ENCODE peak calls at places on chromosomes 11 and 22, in ten cellular contexts. One of them, this sample, is unnamed.

GRCh38 chr11:12223771-12224536 is 113.6 kb downstream of the MICAL2 start:
- DNase-seq in IMR-90: peak; percentile 27
- DNase-seq in heart right ventricle: no peak
- DNase-seq in A549: no peak
- DNase-seq in dorsolateral prefrontal cortex: no peak
- DNase-seq in cardiac muscle cell: no peak
- DNase-seq in dermis microvascular lymphatic vessel endothelial cell: no peak
- DNase-seq in anterior cingulate cortex: no peak
- DNase-seq in activated CD4-positive, CD25-positive, alpha-beta regulatory T cell: no peak
- DNase-seq in GM03348: no peak
- DNase-seq in this sample: peak; percentile 84

GRCh38 chr11:63871962-63872832 is 33.3 kb downstream of the MARK2 start:
- DNase-seq in IMR-90: peak; percentile 93
- DNase-seq in heart right ventricle: peak; percentile 55
- DNase-seq in A549: peak; percentile 71
- DNase-seq in dorsolateral prefrontal cortex: peak; percentile 70
- DNase-seq in cardiac muscle cell: peak; percentile 93
- DNase-seq in dermis microvascular lymphatic vessel endothelial cell: peak; percentile 78
- DNase-seq in anterior cingulate cortex: no peak
- DNase-seq in activated CD4-positive, CD25-positive, alpha-beta regulatory T cell: no peak
- DNase-seq in GM03348: peak; percentile 92
- DNase-seq in this sample: peak; percentile 88

GRCh38 chr11:118265954-118266353 is 1.9 kb upstream of the MPZL2 start:
- DNase-seq in IMR-90: no peak
- DNase-seq in heart right ventricle: peak; percentile 18
- DNase-seq in A549: no peak
- DNase-seq in dorsolateral prefrontal cortex: no peak
- DNase-seq in cardiac muscle cell: no peak
- DNase-seq in dermis microvascular lymphatic vessel endothelial cell: no peak
- DNase-seq in anterior cingulate cortex: no peak
- DNase-seq in activated CD4-positive, CD25-positive, alpha-beta regulatory T cell: no peak
- DNase-seq in GM03348: no peak
- DNase-seq in this sample: no peak

GRCh38 chr11:110432713-110433392 is 3.1 kb downstream of the FDX1 start:
- DNase-seq in IMR-90: peak; percentile 60
- DNase-seq in heart right ventricle: no peak
- DNase-seq in A549: no peak
- DNase-seq in dorsolateral prefrontal cortex: no peak
- DNase-seq in cardiac muscle cell: no peak
- DNase-seq in dermis microvascular lymphatic vessel endothelial cell: no peak
- DNase-seq in anterior cingulate cortex: no peak
- DNase-seq in activated CD4-positive, CD25-positive, alpha-beta regulatory T cell: no peak
- DNase-seq in GM03348: no peak
- DNase-seq in this sample: no peak

GRCh38 chr11:102831128-102831708 is 12.2 kb downstream of the MMP3 start:
- DNase-seq in IMR-90: peak; percentile 23
- DNase-seq in heart right ventricle: peak; percentile 23
- DNase-seq in A549: no peak
- DNase-seq in dorsolateral prefrontal cortex: no peak
- DNase-seq in cardiac muscle cell: peak; percentile 20
- DNase-seq in dermis microvascular lymphatic vessel endothelial cell: no peak
- DNase-seq in anterior cingulate cortex: no peak
- DNase-seq in activated CD4-positive, CD25-positive, alpha-beta regulatory T cell: no peak
- DNase-seq in GM03348: peak; percentile 79
- DNase-seq in this sample: no peak

GRCh38 chr11:102577723-102578122 is 47.2 kb upstream of the MMP7 start:
- DNase-seq in IMR-90: no peak
- DNase-seq in heart right ventricle: no peak
- DNase-seq in A549: no peak
- DNase-seq in dorsolateral prefrontal cortex: no peak
- DNase-seq in cardiac muscle cell: no peak
- DNase-seq in dermis microvascular lymphatic vessel endothelial cell: no peak
- DNase-seq in anterior cingulate cortex: no peak
- DNase-seq in activated CD4-positive, CD25-positive, alpha-beta regulatory T cell: no peak
- DNase-seq in GM03348: no peak
- DNase-seq in this sample: no peak

GRCh38 chr11:13160745-13161144 is 116.8 kb upstream of the BMAL1 start:
- DNase-seq in IMR-90: no peak
- DNase-seq in heart right ventricle: no peak
- DNase-seq in A549: no peak
- DNase-seq in dorsolateral prefrontal cortex: no peak
- DNase-seq in cardiac muscle cell: no peak
- DNase-seq in dermis microvascular lymphatic vessel endothelial cell: no peak
- DNase-seq in anterior cingulate cortex: no peak
- DNase-seq in activated CD4-positive, CD25-positive, alpha-beta regulatory T cell: no peak
- DNase-seq in GM03348: no peak
- DNase-seq in this sample: no peak

GRCh38 chr11:47369676-47370075 is 8.7 kb downstream of the SPI1 start:
- DNase-seq in IMR-90: no peak
- DNase-seq in heart right ventricle: no peak
- DNase-seq in A549: no peak
- DNase-seq in dorsolateral prefrontal cortex: no peak
- DNase-seq in cardiac muscle cell: no peak
- DNase-seq in dermis microvascular lymphatic vessel endothelial cell: no peak
- DNase-seq in anterior cingulate cortex: no peak
- DNase-seq in activated CD4-positive, CD25-positive, alpha-beta regulatory T cell: no peak
- DNase-seq in GM03348: no peak
- DNase-seq in this sample: no peak

GRCh38 chr11:125494987-125495725 is 909 bp downstream of the FEZ1 start:
- DNase-seq in IMR-90: peak; percentile 31
- DNase-seq in heart right ventricle: peak; percentile 37
- DNase-seq in A549: peak; percentile 8
- DNase-seq in dorsolateral prefrontal cortex: peak; percentile 56
- DNase-seq in cardiac muscle cell: peak; percentile 59
- DNase-seq in dermis microvascular lymphatic vessel endothelial cell: no peak
- DNase-seq in anterior cingulate cortex: no peak
- DNase-seq in activated CD4-positive, CD25-positive, alpha-beta regulatory T cell: no peak
- DNase-seq in GM03348: peak; percentile 71
- DNase-seq in this sample: no peak

GRCh38 chr11:119207300-119207570 is 1.1 kb downstream of the CBL start:
- DNase-seq in IMR-90: no peak
- DNase-seq in heart right ventricle: no peak
- DNase-seq in A549: no peak
- DNase-seq in dorsolateral prefrontal cortex: no peak
- DNase-seq in cardiac muscle cell: no peak
- DNase-seq in dermis microvascular lymphatic vessel endothelial cell: no peak
- DNase-seq in anterior cingulate cortex: no peak
- DNase-seq in activated CD4-positive, CD25-positive, alpha-beta regulatory T cell: no peak
- DNase-seq in GM03348: peak; percentile 45
- DNase-seq in this sample: no peak

GRCh38 chr22:49632199-49633009 is 195.3 kb downstream of the BRD1 start:
- DNase-seq in IMR-90: peak; percentile 28
- DNase-seq in heart right ventricle: peak; percentile 68
- DNase-seq in A549: peak; percentile 67
- DNase-seq in dorsolateral prefrontal cortex: peak; percentile 67
- DNase-seq in cardiac muscle cell: peak; percentile 83
- DNase-seq in dermis microvascular lymphatic vessel endothelial cell: peak; percentile 12
- DNase-seq in anterior cingulate cortex: peak; percentile 12
- DNase-seq in activated CD4-positive, CD25-positive, alpha-beta regulatory T cell: no peak
- DNase-seq in GM03348: peak; percentile 94
- DNase-seq in this sample: peak; percentile 63

GRCh38 chr11:78783846-78784245 is 209.2 kb upstream of the NARS2 start:
- DNase-seq in IMR-90: no peak
- DNase-seq in heart right ventricle: no peak
- DNase-seq in A549: no peak
- DNase-seq in dorsolateral prefrontal cortex: no peak
- DNase-seq in cardiac muscle cell: no peak
- DNase-seq in dermis microvascular lymphatic vessel endothelial cell: no peak
- DNase-seq in anterior cingulate cortex: no peak
- DNase-seq in activated CD4-positive, CD25-positive, alpha-beta regulatory T cell: no peak
- DNase-seq in GM03348: no peak
- DNase-seq in this sample: no peak

GRCh38 chr22:48331266-48331665 is 1496.4 kb downstream of the BRD1 start:
- DNase-seq in IMR-90: no peak
- DNase-seq in heart right ventricle: no peak
- DNase-seq in A549: no peak
- DNase-seq in dorsolateral prefrontal cortex: no peak
- DNase-seq in cardiac muscle cell: no peak
- DNase-seq in dermis microvascular lymphatic vessel endothelial cell: no peak
- DNase-seq in anterior cingulate cortex: no peak
- DNase-seq in activated CD4-positive, CD25-positive, alpha-beta regulatory T cell: no peak
- DNase-seq in GM03348: no peak
- DNase-seq in this sample: no peak

GRCh38 chr11:46377266-46377665 is 4.2 kb upstream of the MDK start:
- DNase-seq in IMR-90: no peak
- DNase-seq in heart right ventricle: no peak
- DNase-seq in A549: no peak
- DNase-seq in dorsolateral prefrontal cortex: no peak
- DNase-seq in cardiac muscle cell: no peak
- DNase-seq in dermis microvascular lymphatic vessel endothelial cell: no peak
- DNase-seq in anterior cingulate cortex: no peak
- DNase-seq in activated CD4-positive, CD25-positive, alpha-beta regulatory T cell: no peak
- DNase-seq in GM03348: no peak
- DNase-seq in this sample: no peak

GRCh38 chr22:50406416-50407170 is 63.5 kb downstream of the PPP6R2 start:
- DNase-seq in IMR-90: no peak
- DNase-seq in heart right ventricle: no peak
- DNase-seq in A549: no peak
- DNase-seq in dorsolateral prefrontal cortex: peak; percentile 37
- DNase-seq in cardiac muscle cell: no peak
- DNase-seq in dermis microvascular lymphatic vessel endothelial cell: no peak
- DNase-seq in anterior cingulate cortex: no peak
- DNase-seq in activated CD4-positive, CD25-positive, alpha-beta regulatory T cell: no peak
- DNase-seq in GM03348: no peak
- DNase-seq in this sample: no peak

GRCh38 chr22:38267086-38267485 is 5.7 kb downstream of the TMEM184B start:
- DNase-seq in IMR-90: peak; percentile 31
- DNase-seq in heart right ventricle: peak; percentile 42
- DNase-seq in A549: no peak
- DNase-seq in dorsolateral prefrontal cortex: no peak
- DNase-seq in cardiac muscle cell: no peak
- DNase-seq in dermis microvascular lymphatic vessel endothelial cell: peak; percentile 51
- DNase-seq in anterior cingulate cortex: no peak
- DNase-seq in activated CD4-positive, CD25-positive, alpha-beta regulatory T cell: no peak
- DNase-seq in GM03348: peak; percentile 48
- DNase-seq in this sample: no peak

GRCh38 chr11:125588505-125588904 is 4.1 kb upstream of the STT3A start:
- DNase-seq in IMR-90: peak; percentile 23
- DNase-seq in heart right ventricle: no peak
- DNase-seq in A549: no peak
- DNase-seq in dorsolateral prefrontal cortex: no peak
- DNase-seq in cardiac muscle cell: no peak
- DNase-seq in dermis microvascular lymphatic vessel endothelial cell: no peak
- DNase-seq in anterior cingulate cortex: no peak
- DNase-seq in activated CD4-positive, CD25-positive, alpha-beta regulatory T cell: no peak
- DNase-seq in GM03348: no peak
- DNase-seq in this sample: no peak

GRCh38 chr11:118081241-118081958 is 4.5 kb downstream of the TMPRSS4 start:
- DNase-seq in IMR-90: no peak
- DNase-seq in heart right ventricle: no peak
- DNase-seq in A549: no peak
- DNase-seq in dorsolateral prefrontal cortex: no peak
- DNase-seq in cardiac muscle cell: no peak
- DNase-seq in dermis microvascular lymphatic vessel endothelial cell: no peak
- DNase-seq in anterior cingulate cortex: no peak
- DNase-seq in activated CD4-positive, CD25-positive, alpha-beta regulatory T cell: no peak
- DNase-seq in GM03348: no peak
- DNase-seq in this sample: no peak

GRCh38 chr11:1557904-1558831 is 13.9 kb downstream of the DUSP8 start:
- DNase-seq in IMR-90: peak; percentile 84
- DNase-seq in heart right ventricle: peak; percentile 55
- DNase-seq in A549: peak; percentile 71
- DNase-seq in dorsolateral prefrontal cortex: peak; percentile 53
- DNase-seq in cardiac muscle cell: no peak
- DNase-seq in dermis microvascular lymphatic vessel endothelial cell: peak; percentile 30
- DNase-seq in anterior cingulate cortex: no peak
- DNase-seq in activated CD4-positive, CD25-positive, alpha-beta regulatory T cell: no peak
- DNase-seq in GM03348: peak; percentile 91
- DNase-seq in this sample: no peak

GRCh38 chr11:114163231-114163631 is 103.7 kb downstream of the ZBTB16 start:
- DNase-seq in IMR-90: peak; percentile 5
- DNase-seq in heart right ventricle: no peak
- DNase-seq in A549: no peak
- DNase-seq in dorsolateral prefrontal cortex: no peak
- DNase-seq in cardiac muscle cell: no peak
- DNase-seq in dermis microvascular lymphatic vessel endothelial cell: peak; percentile 61
- DNase-seq in anterior cingulate cortex: no peak
- DNase-seq in activated CD4-positive, CD25-positive, alpha-beta regulatory T cell: no peak
- DNase-seq in GM03348: peak; percentile 37
- DNase-seq in this sample: no peak

GRCh38 chr11:121687961-121688566 is 235.3 kb upstream of the SORL1-AS1 start:
- DNase-seq in IMR-90: peak; percentile 70
- DNase-seq in heart right ventricle: no peak
- DNase-seq in A549: no peak
- DNase-seq in dorsolateral prefrontal cortex: no peak
- DNase-seq in cardiac muscle cell: peak; percentile 70
- DNase-seq in dermis microvascular lymphatic vessel endothelial cell: no peak
- DNase-seq in anterior cingulate cortex: no peak
- DNase-seq in activated CD4-positive, CD25-positive, alpha-beta regulatory T cell: no peak
- DNase-seq in GM03348: peak; percentile 18
- DNase-seq in this sample: no peak

GRCh38 chr11:75471134-75471943 is 38.3 kb upstream of the KLHL35 start:
- DNase-seq in IMR-90: no peak
- DNase-seq in heart right ventricle: no peak
- DNase-seq in A549: no peak
- DNase-seq in dorsolateral prefrontal cortex: no peak
- DNase-seq in cardiac muscle cell: no peak
- DNase-seq in dermis microvascular lymphatic vessel endothelial cell: no peak
- DNase-seq in anterior cingulate cortex: no peak
- DNase-seq in activated CD4-positive, CD25-positive, alpha-beta regulatory T cell: no peak
- DNase-seq in GM03348: no peak
- DNase-seq in this sample: no peak

GRCh38 chr11:35288311-35288710 is 131.0 kb downstream of the SLC1A2 start:
- DNase-seq in IMR-90: no peak
- DNase-seq in heart right ventricle: no peak
- DNase-seq in A549: no peak
- DNase-seq in dorsolateral prefrontal cortex: no peak
- DNase-seq in cardiac muscle cell: no peak
- DNase-seq in dermis microvascular lymphatic vessel endothelial cell: no peak
- DNase-seq in anterior cingulate cortex: no peak
- DNase-seq in activated CD4-positive, CD25-positive, alpha-beta regulatory T cell: no peak
- DNase-seq in GM03348: no peak
- DNase-seq in this sample: no peak

GRCh38 chr22:20787746-20788626 is 14.1 kb downstream of the SERPIND1 start:
- DNase-seq in IMR-90: no peak
- DNase-seq in heart right ventricle: no peak
- DNase-seq in A549: no peak
- DNase-seq in dorsolateral prefrontal cortex: no peak
- DNase-seq in cardiac muscle cell: peak; percentile 27
- DNase-seq in dermis microvascular lymphatic vessel endothelial cell: no peak
- DNase-seq in anterior cingulate cortex: no peak
- DNase-seq in activated CD4-positive, CD25-positive, alpha-beta regulatory T cell: no peak
- DNase-seq in GM03348: no peak
- DNase-seq in this sample: no peak

GRCh38 chr11:93492464-93493251 is 50.5 kb downstream of the SMCO4 start:
- DNase-seq in IMR-90: no peak
- DNase-seq in heart right ventricle: no peak
- DNase-seq in A549: no peak
- DNase-seq in dorsolateral prefrontal cortex: no peak
- DNase-seq in cardiac muscle cell: no peak
- DNase-seq in dermis microvascular lymphatic vessel endothelial cell: no peak
- DNase-seq in anterior cingulate cortex: no peak
- DNase-seq in activated CD4-positive, CD25-positive, alpha-beta regulatory T cell: no peak
- DNase-seq in GM03348: no peak
- DNase-seq in this sample: no peak

GRCh38 chr11:714436-714835 is 8.4 kb downstream of the EPS8L2 start:
- DNase-seq in IMR-90: no peak
- DNase-seq in heart right ventricle: no peak
- DNase-seq in A549: no peak
- DNase-seq in dorsolateral prefrontal cortex: no peak
- DNase-seq in cardiac muscle cell: no peak
- DNase-seq in dermis microvascular lymphatic vessel endothelial cell: no peak
- DNase-seq in anterior cingulate cortex: no peak
- DNase-seq in activated CD4-positive, CD25-positive, alpha-beta regulatory T cell: no peak
- DNase-seq in GM03348: no peak
- DNase-seq in this sample: no peak

GRCh38 chr11:33258631-33259184 is 1.5 kb downstream of the HIPK3 start:
- DNase-seq in IMR-90: peak; percentile 56
- DNase-seq in heart right ventricle: no peak
- DNase-seq in A549: no peak
- DNase-seq in dorsolateral prefrontal cortex: no peak
- DNase-seq in cardiac muscle cell: no peak
- DNase-seq in dermis microvascular lymphatic vessel endothelial cell: no peak
- DNase-seq in anterior cingulate cortex: no peak
- DNase-seq in activated CD4-positive, CD25-positive, alpha-beta regulatory T cell: no peak
- DNase-seq in GM03348: no peak
- DNase-seq in this sample: no peak

GRCh38 chr11:73226297-73227006 is 8.4 kb downstream of the P2RY2 start:
- DNase-seq in IMR-90: no peak
- DNase-seq in heart right ventricle: no peak
- DNase-seq in A549: no peak
- DNase-seq in dorsolateral prefrontal cortex: no peak
- DNase-seq in cardiac muscle cell: no peak
- DNase-seq in dermis microvascular lymphatic vessel endothelial cell: no peak
- DNase-seq in anterior cingulate cortex: no peak
- DNase-seq in activated CD4-positive, CD25-positive, alpha-beta regulatory T cell: no peak
- DNase-seq in GM03348: no peak
- DNase-seq in this sample: no peak

This sample was measured in Caco-2.